ENCODE peak calls at places on chromosomes 11 and 22, in six cellular contexts. X, W, R, T, C and N are unnamed samples.

GRCh38 chr11:2702771-2703486 is 3.1 kb upstream of the KCNQ1OT1 start:
- DNase-seq in X (no peak), W (no peak), R (no peak), T (no peak), C (no peak), N (no peak)

GRCh38 chr11:65546217-65546958 is 11.8 kb downstream of the LTBP3 start:
- DNase-seq in X (peak; percentile 44), R (peak; percentile 75), C (peak; percentile 98), W (peak; percentile 49), T (no peak), N (peak; percentile 91)

GRCh38 chr11:123308077-123308476 is 113.0 kb upstream of the CLMP start:
- DNase-seq in W (no peak), T (peak; percentile 19), R (no peak), C (no peak), X (peak; percentile 22), N (peak; percentile 32)

GRCh38 chr11:45272701-45273100 is 13.4 kb downstream of the SYT13 start:
- DNase-seq in W (no peak), T (no peak), C (no peak), R (no peak), X (peak; percentile 27), N (no peak)

GRCh38 chr11:105741488-105742020 is 131.7 kb downstream of the GRIA4 start:
- DNase-seq in R (no peak), W (no peak), T (no peak), C (no peak), X (no peak), N (no peak)

GRCh38 chr22:44317886-44318637 is 5.3 kb upstream of the SHISAL1 start:
- DNase-seq in W (no peak), R (no peak), C (no peak), T (no peak), X (no peak), N (no peak)

GRCh38 chr22:41893591-41894375 is 21.1 kb downstream of the SHISA8 start:
- DNase-seq in T (no peak), R (no peak), X (no peak), C (no peak), W (no peak), N (no peak)

GRCh38 chr11:78244080-78244479 is 55.4 kb downstream of the USP35 start:
- DNase-seq in R (no peak), T (no peak), W (no peak), X (no peak), C (no peak), N (no peak)

GRCh38 chr11:83694191-83694905 is 408.2 kb upstream of the CCDC90B start:
- DNase-seq in T (no peak), C (no peak), X (peak; percentile 29), R (no peak), W (no peak), N (no peak)

GRCh38 chr11:60810151-60810550 is 25.0 kb downstream of the MS4A10 start:
- DNase-seq in T (no peak), R (no peak), C (no peak), X (no peak), W (no peak), N (no peak)

GRCh38 chr11:69598147-69598546 is 42.8 kb upstream of the CCND1 start:
- DNase-seq in X (peak; percentile 5), W (no peak), C (no peak), T (no peak), R (no peak), N (peak; percentile 84)

GRCh38 chr22:44449683-44450425 is 48.2 kb downstream of the RTL6 start:
- DNase-seq in C (no peak), R (no peak), T (no peak), W (no peak), X (no peak), N (no peak)

GRCh38 chr11:41245704-41246398 is 213.6 kb downstream of the LRRC4C start:
- DNase-seq in W (no peak), C (no peak), X (no peak), R (no peak), T (no peak), N (no peak)

GRCh38 chr22:40363059-40363458 is 7.3 kb upstream of the SGSM3 start:
- DNase-seq in X (no peak), R (no peak), W (no peak), T (no peak), C (no peak), N (no peak)

GRCh38 chr11:65459552-65459951 is 37.0 kb downstream of the NEAT1 start:
- DNase-seq in C (peak; percentile 79), X (no peak), R (no peak), W (no peak), T (no peak), N (no peak)

GRCh38 chr22:24584871-24585411 is 7.9 kb downstream of the LRRC75B start:
- DNase-seq in C (no peak), X (no peak), W (no peak), T (no peak), R (no peak), N (no peak)

GRCh38 chr22:47393191-47393590 is 630.7 kb downstream of the TBC1D22A start:
- DNase-seq in T (no peak), C (no peak), W (no peak), R (no peak), X (no peak), N (no peak)

GRCh38 chr11:88523362-88524028 is 186.0 kb upstream of the CTSC start:
- DNase-seq in X (peak; percentile 9), C (no peak), R (no peak), W (no peak), T (no peak), N (peak; percentile 88)

GRCh38 chr11:132115454-132115853 is 745.0 kb downstream of the NTM start:
- DNase-seq in W (no peak), R (no peak), C (no peak), T (no peak), X (no peak), N (no peak)

GRCh38 chr11:117979481-117980211 is 6.5 kb upstream of the IL10RA start:
- DNase-seq in C (peak; percentile 11), W (no peak), T (peak; percentile 82), R (no peak), X (no peak), N (no peak)

GRCh38 chr22:50621491-50621880 is 6.5 kb downstream of the ARSA start:
- DNase-seq in W (no peak), C (no peak), R (no peak), X (no peak), T (peak; percentile 69), N (peak; percentile 73)

GRCh38 chr22:22463855-22464540 is 44.5 kb downstream of the ZNF280B start:
- DNase-seq in W (peak; percentile 38), R (peak; percentile 62), C (peak; percentile 97), X (peak; percentile 54), T (no peak), N (peak; percentile 72)

GRCh38 chr22:29072193-29072978 is 449 bp upstream of the KREMEN1 start:
- DNase-seq in X (peak; percentile 50), R (peak; percentile 89), T (no peak), W (peak; percentile 63), C (peak; percentile 94), N (peak; percentile 70)

GRCh38 chr22:29071261-29072045 is 1.4 kb upstream of the KREMEN1 start:
- DNase-seq in R (peak; percentile 71), T (no peak), C (no peak), X (no peak), W (no peak), N (peak; percentile 61)

GRCh38 chr22:29074276-29074625 is 1.4 kb downstream of the KREMEN1 start:
- DNase-seq in R (no peak), C (no peak), X (no peak), W (no peak), T (no peak), N (no peak)

GRCh38 chr22:29072979-29073617 is at the start of gene KREMEN1:
- DNase-seq in C (no peak), R (no peak), T (no peak), W (no peak), X (no peak), N (peak; percentile 9)

DNA sequence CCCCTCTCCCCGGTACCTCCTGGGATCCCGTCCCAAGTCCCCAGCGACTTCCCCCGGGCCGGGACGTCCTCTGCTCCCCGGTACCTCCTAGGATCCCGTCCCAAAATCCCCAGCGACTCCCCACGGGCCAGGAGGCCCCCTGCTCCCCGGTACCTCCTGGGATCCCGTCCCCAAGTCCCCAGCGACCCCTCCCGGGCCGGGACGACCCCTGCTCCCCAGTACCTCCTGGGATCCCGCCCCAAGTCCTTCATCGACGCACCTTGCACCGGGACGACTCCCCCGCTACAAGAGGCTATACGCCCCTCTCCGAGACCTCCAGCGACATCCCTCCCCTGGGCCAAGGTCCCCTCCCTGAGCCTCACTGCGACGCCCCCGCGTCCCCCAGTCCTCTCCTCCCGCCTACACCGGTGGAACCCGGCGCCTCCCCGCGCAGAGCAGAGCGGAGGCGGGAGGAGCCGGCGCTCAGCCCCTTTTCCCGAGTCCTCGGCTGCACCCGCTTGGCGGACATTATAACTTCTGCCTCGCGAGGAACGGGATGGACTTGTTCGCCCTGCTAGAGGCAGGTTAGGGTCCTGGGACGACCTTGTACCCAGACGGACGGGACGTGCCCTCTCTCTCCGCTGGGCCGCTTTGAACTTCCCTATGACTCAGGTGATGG is 912 bp downstream of the KREMEN1 start:
- DNase-seq in X (no peak), C (no peak), R (peak; percentile 54), W (no peak), T (no peak), N (peak; percentile 40)
- TF ChIP-seq MAX in X (no peak), C (no peak), R (peak; percentile 29), W (no peak), T (no peak), N (no peak)

GRCh38 chr11:6725386-6725896 is 42.3 kb upstream of the MRPL17 start:
- DNase-seq in T (no peak), W (no peak), X (no peak), C (no peak), R (peak; percentile 8), N (no peak)

GRCh38 chr11:6721343-6721742 is 38.2 kb upstream of the MRPL17 start:
- DNase-seq in T (no peak), X (no peak), W (no peak), C (no peak), R (no peak), N (no peak)

GRCh38 chr11:6724013-6724412 is 40.9 kb upstream of the MRPL17 start:
- DNase-seq in X (peak; percentile 25), C (no peak), R (no peak), T (no peak), W (no peak), N (no peak)

GRCh38 chr11:6719588-6719987 is 36.4 kb upstream of the MRPL17 start:
- DNase-seq in T (no peak), X (no peak), R (no peak), C (no peak), W (no peak), N (no peak)
- H3K4me3 ChIP-seq in T (no peak overlapping the region), X (no peak overlapping the region), R (no peak overlapping the region), C (no peak overlapping the region), W (no peak overlapping the region), N (no peak overlapping the region)

GRCh38 chr11:63505857-63506528 is at the start of gene LGALS12:
- DNase-seq in X (no peak), W (no peak), T (no peak), C (peak; percentile 72), R (no peak), N (peak; percentile 100)
- TF ChIP-seq MYC in X (no peak), W (no peak), T (no peak), C (no peak), R (no peak), N (peak; percentile 99)

GRCh38 chr22:36616682-36617081 is 86.9 kb downstream of the CACNG2 start:
- DNase-seq in T (no peak), W (no peak), R (no peak), X (no peak), C (no peak), N (no peak)
- TF ChIP-seq MAX in T (no peak), W (no peak), R (no peak), X (no peak), C (no peak), N (no peak)